ENCODE peak calls at places on chromosomes 4 and X, in six cellular contexts. M, N, U, R, V and Y are unnamed samples. For H3K9me3, the result is how much of the 10 kb centered on the place peaks cover.

GRCh38 chr4:102469806-102470205 is 31.4 kb upstream of the NFKB1 start:
- DNase-seq in M (no peak), N (no peak), U (no peak), R (no peak), V (no peak), Y (no peak)

GRCh38 chr4:134544303-134544761 is 342.7 kb upstream of the PABPC4L start:
- DNase-seq in M (no peak), N (no peak), U (no peak), R (no peak), V (no peak), Y (no peak)

GRCh38 chr4:84258905-84259830 is 239.9 kb downstream of the NKX6-1 start:
- DNase-seq in M (peak), N (no peak), U (no peak), R (peak), V (no peak), Y (no peak)

GRCh38 chr4:81378398-81378797 is 93.3 kb downstream of the RASGEF1B start:
- DNase-seq in M (no peak), N (no peak), U (no peak), R (no peak), V (no peak), Y (no peak)

GRCh38 chr4:105189855-105190650 is 43.4 kb downstream of the TET2 start:
- DNase-seq in M (no peak), N (no peak), U (no peak), R (no peak), V (no peak), Y (no peak)

GRCh38 chr4:48187813-48188212 is 53.8 kb upstream of the TXK start:
- DNase-seq in M (no peak), N (no peak), U (no peak), R (no peak), V (no peak), Y (no peak)

GRCh38 chrX:48505481-48505880 is 3.3 kb upstream of the PORCN start:
- DNase-seq in M (no peak), N (no peak), U (no peak), R (no peak), V (no peak), Y (no peak)

GRCh38 chr4:118918388-118918787 is 29.7 kb downstream of the SYNPO2 start:
- DNase-seq in M (peak), N (no peak), U (no peak), R (no peak), V (no peak), Y (no peak)

GRCh38 chr4:126939401-126939800 is 693.4 kb upstream of the INTU start:
- DNase-seq in M (peak), N (no peak), U (no peak), R (no peak), V (no peak), Y (no peak)

GRCh38 chr4:61520688-61521160 is 320.6 kb downstream of the ADGRL3 start:
- DNase-seq in M (peak), N (no peak), U (no peak), R (no peak), V (no peak), Y (peak)

GRCh38 chr4:86652332-86652932 is 58.3 kb downstream of the PTPN13 start:
- DNase-seq in M (no peak), N (no peak), U (no peak), R (no peak), V (no peak), Y (no peak)
- H3K9me3 ChIP-seq in M (under half), N (under half), U (half or more), R (under half), V (under half), Y (under half)

DNA sequence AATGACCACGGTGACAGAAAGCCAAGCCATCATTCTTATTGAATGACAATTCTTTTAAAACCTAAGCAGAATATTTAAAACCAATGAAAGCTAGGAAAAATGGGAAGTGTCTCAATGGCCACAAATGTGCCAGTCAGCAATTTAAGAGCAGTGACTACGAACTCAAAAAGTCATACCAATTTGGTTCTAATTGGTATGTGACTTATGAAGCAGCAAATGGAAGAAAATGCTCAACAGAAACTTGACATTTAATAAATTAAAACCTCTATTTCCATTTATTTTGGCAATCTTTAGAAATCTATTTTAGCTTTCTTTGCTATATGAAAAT is 25.7 kb upstream of the BCLAF3 start:
- DNase-seq in M (no peak), N (no peak), U (no peak), R (no peak), V (no peak), Y (no peak)
- H3K9me3 ChIP-seq in M (under half), N (under half), U (under half), R (under half), V (under half), Y (under half)

DNA sequence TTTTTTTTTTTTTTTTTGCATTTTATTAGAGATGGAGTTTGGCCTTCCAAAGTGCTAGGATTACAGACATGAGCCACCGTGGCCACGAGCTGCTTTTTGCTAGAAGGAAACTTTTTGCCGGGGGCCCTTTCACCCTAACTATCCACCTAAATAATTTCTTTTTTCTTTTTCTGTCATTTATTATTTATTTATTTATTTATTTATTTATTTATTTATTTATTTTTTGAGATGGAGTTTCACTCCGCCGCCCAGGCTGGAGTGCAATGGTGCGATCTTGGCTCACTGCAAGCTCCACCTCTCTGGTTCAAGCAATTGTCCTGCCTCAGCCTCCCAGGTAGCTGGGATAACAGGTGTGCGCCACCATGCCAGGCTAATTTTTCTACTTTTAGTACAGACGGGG is 303.9 kb downstream of the ASMT start:
- DNase-seq in M (no peak), N (no peak), U (no peak), R (no peak), V (no peak), Y (no peak)
- H3K9me3 ChIP-seq in M (under half), N (under half), U (under half), R (under half), V (under half), Y (under half)

DNA sequence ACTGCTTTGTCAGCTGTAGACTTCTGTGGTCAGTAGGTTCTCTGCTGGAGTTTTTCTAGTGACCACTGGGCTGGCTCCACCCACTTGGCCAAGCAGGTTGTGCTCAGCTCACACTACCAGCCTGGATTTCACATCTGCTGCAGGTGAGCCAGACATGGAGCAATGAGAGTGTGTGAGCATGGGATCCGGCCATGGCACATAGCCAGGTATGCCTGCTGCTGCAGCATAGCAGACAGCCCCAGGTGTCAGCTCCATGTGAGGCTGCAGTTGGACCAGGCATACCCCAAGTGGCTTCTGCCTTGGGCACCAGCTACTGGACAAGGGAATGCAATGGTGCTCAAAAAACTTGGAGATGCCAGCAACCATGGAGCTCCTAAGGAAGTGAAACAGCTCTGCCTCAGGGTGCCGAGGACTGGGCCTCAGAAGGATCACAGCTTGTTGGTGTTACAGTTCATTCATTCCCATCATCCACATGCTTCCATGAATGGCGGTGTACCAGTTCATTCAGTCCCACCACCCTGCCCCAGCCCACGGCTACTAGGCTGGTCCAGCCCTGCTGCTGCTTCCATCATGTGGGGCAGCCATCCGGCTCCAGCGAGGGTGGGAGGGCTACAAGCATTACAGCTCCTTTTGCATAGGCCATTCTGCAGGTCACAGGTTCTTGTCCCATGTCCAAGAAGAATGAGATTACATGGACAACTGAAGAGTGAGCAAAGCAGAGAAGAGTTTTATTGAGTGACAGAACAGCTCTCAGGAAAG is 389.1 kb upstream of the PCDH7 start:
- DNase-seq in M (no peak), N (no peak), U (no peak), R (no peak), V (no peak), Y (no peak)
- H3K9me3 ChIP-seq in M (under half), N (under half), U (under half), R (under half), V (under half), Y (under half)

GRCh38 chrX:54812306-54812705 is 4.8 kb downstream of the MAGED2 start:
- DNase-seq in M (no peak), N (no peak), U (no peak), R (no peak), V (no peak), Y (no peak)
- H3K9me3 ChIP-seq in M (under half), N (under half), U (under half), R (under half), V (under half), Y (under half)

DNA sequence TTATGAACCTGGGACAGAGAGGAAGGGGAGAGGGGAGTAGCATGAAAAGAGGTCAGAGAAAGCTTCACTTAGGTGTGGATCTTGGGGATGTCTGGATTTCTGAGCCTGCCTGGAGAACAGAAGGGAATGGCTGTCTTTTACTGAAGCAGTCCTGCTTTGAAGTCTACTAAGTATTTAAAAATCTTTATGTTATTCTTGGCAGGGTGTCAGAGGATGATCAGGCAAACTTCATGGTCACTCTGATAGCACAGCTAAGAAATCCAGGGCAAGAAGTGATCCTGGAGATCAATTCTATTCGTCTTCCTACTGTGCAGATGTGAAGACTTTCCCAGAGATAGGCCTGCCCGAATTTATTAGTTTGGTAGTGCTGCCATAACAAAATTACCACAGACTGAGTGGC is 464.4 kb upstream of the BOD1L1 start:
- DNase-seq in M (no peak), N (no peak), U (no peak), R (no peak), V (no peak), Y (no peak)
- H3K9me3 ChIP-seq in M (under half), N (under half), U (under half), R (under half), V (under half), Y (under half)